ENCODE peak calls at places on chromosomes 5 and 9, in six cellular contexts. One of them, this sample, is unnamed.

GRCh38 chr5:115713408-115713807 is 87.6 kb upstream of the TMED7 start:
- DNase-seq in EH: no peak
- DNase-seq in omental fat pad: no peak
- DNase-seq in H54: no peak
- DNase-seq in OCI-LY7: no peak
- DNase-seq in central memory CD4-positive, alpha-beta T cell: no peak
- DNase-seq in this sample: no peak

GRCh38 chr9:124271660-124272059 is 13.9 kb downstream of the NEK6 start:
- DNase-seq in H54: no peak
- DNase-seq in central memory CD4-positive, alpha-beta T cell: no peak
- DNase-seq in OCI-LY7: no peak
- DNase-seq in omental fat pad: no peak
- DNase-seq in EH: no peak
- DNase-seq in this sample: no peak

GRCh38 chr5:148401604-148402003 is 17.8 kb downstream of the FBXO38 start:
- DNase-seq in central memory CD4-positive, alpha-beta T cell: no peak
- DNase-seq in OCI-LY7: no peak
- DNase-seq in H54: no peak
- DNase-seq in EH: peak
- DNase-seq in omental fat pad: no peak
- DNase-seq in this sample: peak

GRCh38 chr5:42994285-42995151 is 45.6 kb downstream of the ANXA2R start:
- DNase-seq in EH: peak
- DNase-seq in H54: no peak
- DNase-seq in central memory CD4-positive, alpha-beta T cell: peak
- DNase-seq in OCI-LY7: peak
- DNase-seq in omental fat pad: peak
- DNase-seq in this sample: peak

GRCh38 chr5:21919417-21920022 is 933.6 kb downstream of the CDH12 start:
- DNase-seq in omental fat pad: no peak
- DNase-seq in central memory CD4-positive, alpha-beta T cell: no peak
- DNase-seq in OCI-LY7: peak
- DNase-seq in EH: no peak
- DNase-seq in H54: peak
- DNase-seq in this sample: peak

GRCh38 chr5:54703091-54703490 is 185.5 kb downstream of the SNX18 start:
- DNase-seq in omental fat pad: no peak
- DNase-seq in OCI-LY7: no peak
- DNase-seq in central memory CD4-positive, alpha-beta T cell: no peak
- DNase-seq in H54: peak
- DNase-seq in EH: peak
- DNase-seq in this sample: peak

GRCh38 chr5:179749857-179750508 is 17.4 kb downstream of the MAML1 start:
- DNase-seq in EH: no peak
- DNase-seq in omental fat pad: no peak
- DNase-seq in OCI-LY7: no peak
- DNase-seq in central memory CD4-positive, alpha-beta T cell: no peak
- DNase-seq in H54: no peak
- DNase-seq in this sample: no peak

GRCh38 chr5:6707852-6708251 is 5.4 kb upstream of the TENT4A start:
- DNase-seq in OCI-LY7: peak
- DNase-seq in central memory CD4-positive, alpha-beta T cell: no peak
- DNase-seq in omental fat pad: no peak
- DNase-seq in EH: no peak
- DNase-seq in H54: no peak
- DNase-seq in this sample: no peak

GRCh38 chr9:135960328-135961276 is 571 bp downstream of the UBAC1 start:
- DNase-seq in H54: peak
- DNase-seq in OCI-LY7: no peak
- DNase-seq in EH: peak
- DNase-seq in omental fat pad: no peak
- DNase-seq in central memory CD4-positive, alpha-beta T cell: no peak
- DNase-seq in this sample: peak

GRCh38 chr9:124040186-124040920 is 28.8 kb downstream of the LHX2 start:
- DNase-seq in OCI-LY7: no peak
- DNase-seq in EH: peak
- DNase-seq in central memory CD4-positive, alpha-beta T cell: no peak
- DNase-seq in omental fat pad: no peak
- DNase-seq in H54: peak
- DNase-seq in this sample: peak